ENCODE peak calls at places on chromosome 18, in seven cellular contexts. Q is kidney glomerular epithelial cell; M is activated T-cell treated with anti-CD3 and anti-CD28 coated beads, Interleukin-2, amount 50 U/mL, for 24 hours; L is GM04504; E is activated CD4-positive, alpha-beta T cell treated with anti-CD3 and anti-CD28 coated beads, Interleukin-2, amount 50 U/mL, for 4 hours; T is nephron progenitor cell; G is spleen. P is an unnamed sample.

GRCh38 chr18:21853972-21854563 is 113.5 kb downstream of the MIB1 start:
- DNase-seq in T (no peak), Q (no peak), G (no peak), L (no peak), E (no peak), M (no peak), P (no peak)

GRCh38 chr18:70981400-70982140 is 692.7 kb downstream of the SOCS6 start:
- DNase-seq in E (no peak), L (no peak), G (no peak), T (no peak), Q (no peak), M (no peak), P (no peak)

GRCh38 chr18:44198296-44199284 is 482.1 kb upstream of the SETBP1 start:
- DNase-seq in Q (no peak), T (no peak), M (no peak), E (no peak), G (no peak), L (no peak), P (no peak)

GRCh38 chr18:3874593-3874992 is 424.6 kb downstream of the TGIF1 start:
- DNase-seq in Q (no peak), M (no peak), T (no peak), L (no peak), E (no peak), G (no peak), P (no peak)

GRCh38 chr18:24397694-24398365 is at the start of gene OSBPL1A:
- DNase-seq in M (peak), E (peak), Q (peak), G (peak), L (peak), T (peak), P (peak)

GRCh38 chr18:62577748-62578147 is 54.9 kb downstream of the ZCCHC2 start:
- DNase-seq in L (no peak), Q (no peak), E (no peak), M (no peak), G (no peak), T (no peak), P (no peak)

GRCh38 chr18:33062834-33063364 is 290.1 kb upstream of the KLHL14 start:
- DNase-seq in E (no peak), Q (no peak), L (no peak), G (no peak), M (no peak), T (no peak), P (no peak)

GRCh38 chr18:7598167-7599062 is 31.3 kb downstream of the PTPRM start:
- DNase-seq in G (no peak), E (no peak), L (no peak), M (no peak), T (no peak), Q (no peak), P (no peak)

GRCh38 chr18:61991201-61991600 is 98.4 kb upstream of the RNF152 start:
- DNase-seq in L (no peak), Q (no peak), G (no peak), T (no peak), E (no peak), M (no peak), P (no peak)

GRCh38 chr18:76989647-76990190 is 142.9 kb downstream of the MBP start:
- DNase-seq in Q (no peak), L (no peak), T (no peak), M (no peak), G (peak), E (no peak), P (no peak)

GRCh38 chr18:30828700-30829099 is 213.8 kb downstream of the DSC3 start:
- DNase-seq in T (no peak), G (no peak), Q (no peak), M (no peak), E (no peak), L (no peak), P (no peak)

GRCh38 chr18:3725100-3725499 is 275.1 kb downstream of the TGIF1 start:
- DNase-seq in T (no peak), G (no peak), M (no peak), Q (no peak), E (no peak), L (no peak), P (no peak)

GRCh38 chr18:62085766-62086165 is 101.1 kb downstream of the PIGN start:
- DNase-seq in T (no peak), E (no peak), Q (no peak), L (no peak), G (no peak), M (no peak), P (no peak)

GRCh38 chr18:65791753-65792152 is 40.9 kb downstream of the CDH7 start:
- DNase-seq in E (no peak), L (no peak), G (no peak), T (no peak), Q (no peak), M (no peak), P (no peak)

GRCh38 chr18:79949571-79950439 is 1.6 kb downstream of the SLC66A2 start:
- DNase-seq in M (peak), L (no peak), T (no peak), Q (no peak), E (no peak), G (peak), P (peak)

GRCh38 chr18:50154420-50154819 is 40.5 kb downstream of the MYO5B start:
- DNase-seq in M (no peak), T (no peak), G (no peak), L (no peak), Q (no peak), E (no peak), P (no peak)

GRCh38 chr18:9446839-9447238 is 28.5 kb upstream of the RALBP1 start:
- DNase-seq in M (no peak), E (no peak), T (no peak), L (no peak), G (no peak), Q (no peak), P (no peak)

P was measured in tibial nerve.